ENCODE peak calls at places on chromosome 13, in eight cellular contexts. F is GM23338, S is bronchial epithelial cell, Y is IMR-90, Q is HFF-Myc, D is AG10803, L is lower lobe of right lung, I is neural progenitor cell. G is an unnamed sample.

GRCh38 chr13:98773053-98773452 is 20.6 kb upstream of the SLC15A1 start:
- DNase-seq in F (peak; percentile 47), S (no peak), Y (no peak), Q (no peak), D (no peak), L (no peak), I (no peak), G (no peak)

GRCh38 chr13:112912726-112913440 is 56.1 kb upstream of the MCF2L start:
- DNase-seq in F (no peak), S (no peak), Y (no peak), Q (no peak), D (no peak), L (no peak), I (no peak), G (no peak)

GRCh38 chr13:48094404-48094780 is 512 bp downstream of the MED4 start:
- DNase-seq in F (peak; percentile 24), S (peak; percentile 8), Y (no peak), Q (no peak), D (peak; percentile 7), L (no peak), I (peak; percentile 35), G (peak; percentile 15)

GRCh38 chr13:103852036-103852435 is 785.8 kb upstream of the SLC10A2 start:
- DNase-seq in F (no peak), S (no peak), Y (no peak), Q (no peak), D (no peak), L (no peak), I (no peak), G (no peak)

GRCh38 chr13:105033999-105034398 is 1501.5 kb downstream of the EFNB2 start:
- DNase-seq in F (peak; percentile 16), S (no peak), Y (no peak), Q (no peak), D (no peak), L (no peak), I (no peak), G (no peak)

GRCh38 chr13:57030671-57031070 is 110.0 kb upstream of the PRR20A start:
- DNase-seq in F (peak; percentile 8), S (no peak), Y (no peak), Q (no peak), D (no peak), L (no peak), I (no peak), G (no peak)

GRCh38 chr13:45416521-45417125 is 1.6 kb downstream of the SLC25A30 start:
- DNase-seq in F (no peak), S (no peak), Y (no peak), Q (no peak), D (no peak), L (no peak), I (no peak), G (no peak)

GRCh38 chr13:34000955-34001354 is 183.0 kb downstream of the RFC3 start:
- DNase-seq in F (no peak), S (no peak), Y (no peak), Q (no peak), D (no peak), L (no peak), I (no peak), G (no peak)

GRCh38 chr13:20264271-20265018 is 32.3 kb upstream of the GJB6 start:
- DNase-seq in F (no peak), S (no peak), Y (no peak), Q (no peak), D (no peak), L (no peak), I (no peak), G (no peak)

GRCh38 chr13:99354371-99354951 is 47.3 kb upstream of the GPR183 start:
- DNase-seq in F (no peak), S (no peak), Y (no peak), Q (no peak), D (peak; percentile 21), L (no peak), I (no peak), G (peak; percentile 23)

GRCh38 chr13:32246468-32246867 is 68.7 kb downstream of the ZAR1L start:
- DNase-seq in F (peak; percentile 93), S (peak; percentile 60), Y (peak; percentile 76), Q (peak; percentile 56), D (peak; percentile 59), L (peak; percentile 57), I (peak; percentile 83), G (peak; percentile 42)

GRCh38 chr13:48873598-48873997 is 102.1 kb upstream of the FNDC3A start:
- DNase-seq in F (peak; percentile 76), S (peak; percentile 70), Y (peak; percentile 59), Q (no peak), D (no peak), L (no peak), I (peak; percentile 18), G (peak; percentile 88)

GRCh38 chr13:94858856-94859811 is 146.8 kb upstream of the SOX21 start:
- DNase-seq in F (peak; percentile 13), S (no peak), Y (peak; percentile 5), Q (peak; percentile 12), D (peak; percentile 47), L (peak; percentile 64), I (peak; percentile 7), G (peak; percentile 2)

GRCh38 chr13:34372581-34372980 is 554.6 kb downstream of the RFC3 start:
- DNase-seq in F (peak; percentile 1), S (no peak), Y (no peak), Q (no peak), D (no peak), L (no peak), I (no peak), G (no peak)

GRCh38 chr13:65744761-65745160 is 1485.4 kb downstream of the PCDH9 start:
- DNase-seq in F (no peak), S (no peak), Y (peak; percentile 79), Q (peak; percentile 14), D (peak; percentile 61), L (no peak), I (no peak), G (peak; percentile 4)

GRCh38 chr13:35146686-35147085 is 204.6 kb downstream of the NBEA start:
- DNase-seq in F (no peak), S (no peak), Y (no peak), Q (no peak), D (no peak), L (no peak), I (no peak), G (no peak)

GRCh38 chr13:98083507-98083906 is 59.4 kb upstream of the FARP1 start:
- DNase-seq in F (no peak), S (peak; percentile 58), Y (peak; percentile 98), Q (peak; percentile 48), D (peak; percentile 96), L (no peak), I (no peak), G (peak; percentile 81)

GRCh38 chr13:108368240-108368898 is 98.9 kb downstream of the TNFSF13B start:
- DNase-seq in F (no peak), S (no peak), Y (no peak), Q (no peak), D (no peak), L (no peak), I (no peak), G (no peak)

GRCh38 chr13:41668130-41668757 is 210.9 kb downstream of the RGCC start:
- DNase-seq in F (peak; percentile 91), S (peak; percentile 88), Y (peak; percentile 95), Q (peak; percentile 80), D (peak; percentile 95), L (no peak), I (peak; percentile 86), G (peak; percentile 93)

GRCh38 chr13:96003304-96003703 is 49.9 kb downstream of the UGGT2 start:
- DNase-seq in F (peak; percentile 53), S (peak; percentile 11), Y (no peak), Q (no peak), D (no peak), L (no peak), I (no peak), G (no peak)
- TF ChIP-seq CTCF in F (peak; percentile 52), S (no peak), Y (no peak), Q (no peak), D (no peak), L (no peak), I (no peak), G (no peak)

DNA sequence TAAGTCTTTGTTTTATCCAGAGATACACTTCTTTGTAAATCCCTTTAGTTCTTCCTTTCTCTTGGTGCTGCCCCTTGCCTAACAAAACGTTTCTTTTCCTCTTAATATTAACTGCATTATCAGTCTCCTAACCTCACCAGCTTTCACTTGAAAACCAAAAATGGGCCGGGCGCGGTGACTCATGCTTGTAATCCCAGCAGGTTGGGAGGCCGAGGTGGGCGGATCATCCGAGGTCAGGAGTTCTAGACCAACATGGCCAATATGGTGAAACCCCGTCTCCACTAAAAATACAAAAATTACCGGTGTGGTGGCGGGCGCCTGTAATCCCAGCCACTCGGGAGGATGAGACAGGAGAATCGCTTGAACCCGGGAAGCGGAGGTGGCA is 329.8 kb upstream of the MIR17HG start:
- DNase-seq in F (peak; percentile 37), S (no peak), Y (no peak), Q (no peak), D (no peak), L (no peak), I (no peak), G (no peak)
- TF ChIP-seq CTCF in F (no peak), S (no peak), Y (no peak), Q (no peak), D (no peak), L (no peak), I (no peak), G (no peak)

GRCh38 chr13:101757446-101758039 is 305.1 kb downstream of the ITGBL1 start:
- DNase-seq in F (peak; percentile 55), S (peak; percentile 65), Y (peak; percentile 50), Q (peak; percentile 25), D (peak; percentile 61), L (no peak), I (peak; percentile 9), G (peak; percentile 18)
- TF ChIP-seq CTCF in F (peak; percentile 68), S (peak; percentile 44), Y (peak; percentile 73), Q (peak; percentile 26), D (peak; percentile 79), L (peak; percentile 34), I (peak; percentile 61), G (peak; percentile 47)

GRCh38 chr13:42892760-42893159 is 99.3 kb downstream of the EPSTI1 start:
- DNase-seq in F (no peak), S (peak; percentile 81), Y (peak; percentile 49), Q (no peak), D (peak; percentile 65), L (no peak), I (no peak), G (peak; percentile 72)

GRCh38 chr13:42891591-42891990 is 100.5 kb downstream of the EPSTI1 start:
- DNase-seq in F (no peak), S (peak; percentile 48), Y (no peak), Q (no peak), D (no peak), L (no peak), I (no peak), G (no peak)

GRCh38 chr13:42895781-42896180 is 96.3 kb downstream of the EPSTI1 start:
- DNase-seq in F (no peak), S (no peak), Y (no peak), Q (no peak), D (no peak), L (no peak), I (no peak), G (no peak)

GRCh38 chr13:42894765-42895181 is 97.3 kb downstream of the EPSTI1 start:
- DNase-seq in F (no peak), S (peak; percentile 16), Y (peak; percentile 36), Q (peak; percentile 45), D (peak; percentile 62), L (no peak), I (no peak), G (peak; percentile 74)

DNA sequence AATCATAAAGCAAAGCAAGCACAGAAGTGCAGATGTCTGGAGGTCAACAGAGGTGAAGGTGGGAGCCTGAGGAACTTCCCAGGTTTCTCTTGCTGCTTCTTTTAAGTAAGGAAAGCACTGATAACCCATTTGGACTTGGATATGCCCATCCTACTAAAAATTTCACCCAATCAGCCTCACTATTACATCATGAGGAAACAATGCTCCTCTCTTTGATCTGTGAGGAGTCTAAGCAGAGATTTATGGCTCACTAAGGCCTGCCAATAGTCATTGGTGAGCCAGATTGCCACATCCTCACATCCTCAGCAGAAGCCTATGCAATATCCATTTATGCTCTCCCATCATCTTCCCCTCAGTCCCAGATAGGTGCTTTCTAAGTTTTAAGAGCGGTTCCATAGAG is 98.7 kb downstream of the EPSTI1 start:
- DNase-seq in F (no peak), S (peak; percentile 61), Y (peak; percentile 50), Q (no peak), D (peak; percentile 89), L (no peak), I (no peak), G (peak; percentile 86)
- TF ChIP-seq CTCF in F (no peak), S (no peak), Y (no peak), Q (no peak), D (no peak), L (no peak), I (no peak), G (no peak)

G was measured in foreskin fibroblast.